ENCODE peak calls at places on chromosomes 13 and 19, in six cellular contexts. W, P, J, H, U and E are unnamed samples.

GRCh38 chr13:98976338-98976737 is 1.5 kb downstream of the DOCK9 start:
- DNase-seq in P (no peak), J (no peak), H (no peak), W (no peak), U (no peak), E (peak; percentile 59)

GRCh38 chr13:99027260-99027659 is 49.4 kb upstream of the DOCK9 start:
- DNase-seq in J (no peak), W (no peak), U (no peak), P (no peak), H (no peak), E (no peak)

GRCh38 chr13:110841846-110842245 is 73.0 kb downstream of the ANKRD10 start:
- DNase-seq in W (no peak), J (no peak), U (no peak), P (no peak), H (no peak), E (no peak)

GRCh38 chr13:114023716-114024602 is 50.1 kb upstream of the C13orf46 start:
- DNase-seq in H (no peak), U (no peak), J (no peak), W (no peak), P (no peak), E (no peak)

GRCh38 chr19:10292206-10292788 is 2.5 kb downstream of the ICAM5 start:
- DNase-seq in P (peak; percentile 57), W (peak; percentile 66), H (no peak), J (no peak), U (no peak), E (peak; percentile 95)

GRCh38 chr19:14089412-14089661 is 1.2 kb downstream of the SAMD1 start:
- DNase-seq in W (no peak), U (no peak), P (no peak), H (no peak), J (no peak), E (peak; percentile 33)

GRCh38 chr13:112702983-112703379 is 13.1 kb downstream of the ATP11A start:
- DNase-seq in J (no peak), P (no peak), U (no peak), H (no peak), W (no peak), E (no peak)

GRCh38 chr13:50238922-50239321 is 223.7 kb downstream of the KCNRG start:
- DNase-seq in U (no peak), W (no peak), J (no peak), H (no peak), P (no peak), E (no peak)

GRCh38 chr19:54662730-54663129 is at the start of gene LILRB4:
- DNase-seq in P (no peak), H (peak; percentile 66), U (no peak), J (no peak), W (peak; percentile 15), E (no peak)

GRCh38 chr13:22915442-22916082 is 265.2 kb upstream of the SGCG start:
- DNase-seq in W (no peak), P (no peak), H (no peak), U (peak; percentile 3), J (no peak), E (peak; percentile 71)

DNA sequence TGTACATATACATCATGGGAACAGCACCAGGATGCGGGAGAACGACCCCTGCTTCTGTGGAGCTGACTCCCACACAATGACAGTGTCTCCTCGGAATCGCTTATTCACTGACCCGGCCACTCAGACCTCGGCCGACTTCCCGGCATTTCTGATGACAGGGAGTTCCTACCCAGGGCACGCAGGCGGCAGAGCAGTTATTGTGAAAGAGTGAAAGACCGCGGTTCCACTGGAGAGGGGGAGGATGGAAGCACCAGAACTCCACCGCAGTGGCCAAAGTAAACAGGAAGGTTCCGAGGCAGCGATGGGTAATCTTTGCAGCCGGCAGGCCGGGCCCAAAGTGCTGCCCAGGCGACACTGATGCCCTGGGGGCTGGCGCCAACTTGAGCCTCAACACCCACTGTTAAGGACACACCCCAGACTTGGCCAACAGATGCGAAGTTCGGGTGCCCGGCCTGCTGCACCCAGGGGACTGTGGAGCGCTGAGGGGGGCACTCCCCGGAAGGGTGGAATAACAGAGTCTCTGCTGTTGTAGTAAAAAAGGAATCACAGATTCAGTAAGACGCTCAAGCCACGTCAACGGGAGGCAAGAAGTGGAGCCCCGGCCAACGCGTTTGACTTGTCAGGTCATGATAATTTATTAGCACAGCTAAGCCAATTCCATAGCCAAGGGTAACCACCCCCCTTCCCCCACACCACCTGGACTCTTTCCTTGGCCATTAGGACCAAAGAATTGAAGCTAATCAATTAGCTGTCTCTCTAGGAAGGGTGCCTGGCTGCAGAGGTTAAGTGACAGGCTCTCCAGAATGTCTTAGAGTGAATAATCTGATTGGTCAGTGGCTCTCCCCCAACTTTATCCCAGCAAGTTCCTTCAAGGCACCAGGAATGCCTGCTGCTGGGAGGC is 5.8 kb downstream of the MLLT1 start:
- DNase-seq in P (no peak), J (no peak), U (no peak), H (peak; percentile 97), W (peak; percentile 78), E (peak; percentile 92)
- H3K4me1 ChIP-seq in P (peaks cover 29% of the 10 kb centered on the region), J (peaks cover 100% of the 10 kb centered on the region), U (peaks cover 18% of the 10 kb centered on the region), H (peaks cover 100% of the 10 kb centered on the region), W (peaks cover 87% of the 10 kb centered on the region), E (peaks cover 100% of the 10 kb centered on the region)

GRCh38 chr19:8641221-8641907 is 10.9 kb downstream of the NFILZ start:
- DNase-seq in H (no peak), U (no peak), J (no peak), W (no peak), P (no peak), E (no peak)

GRCh38 chr19:8640402-8641004 is 10.1 kb downstream of the NFILZ start:
- DNase-seq in H (peak; percentile 74), W (no peak), U (peak; percentile 76), J (no peak), P (no peak), E (peak; percentile 65)

GRCh38 chr19:8639821-8640401 is 9.5 kb downstream of the NFILZ start:
- DNase-seq in W (no peak), U (no peak), H (no peak), P (no peak), J (no peak), E (no peak)

GRCh38 chr19:8641908-8642547 is 11.6 kb downstream of the NFILZ start:
- DNase-seq in W (no peak), U (peak; percentile 38), J (no peak), P (no peak), H (no peak), E (peak; percentile 79)

DNA sequence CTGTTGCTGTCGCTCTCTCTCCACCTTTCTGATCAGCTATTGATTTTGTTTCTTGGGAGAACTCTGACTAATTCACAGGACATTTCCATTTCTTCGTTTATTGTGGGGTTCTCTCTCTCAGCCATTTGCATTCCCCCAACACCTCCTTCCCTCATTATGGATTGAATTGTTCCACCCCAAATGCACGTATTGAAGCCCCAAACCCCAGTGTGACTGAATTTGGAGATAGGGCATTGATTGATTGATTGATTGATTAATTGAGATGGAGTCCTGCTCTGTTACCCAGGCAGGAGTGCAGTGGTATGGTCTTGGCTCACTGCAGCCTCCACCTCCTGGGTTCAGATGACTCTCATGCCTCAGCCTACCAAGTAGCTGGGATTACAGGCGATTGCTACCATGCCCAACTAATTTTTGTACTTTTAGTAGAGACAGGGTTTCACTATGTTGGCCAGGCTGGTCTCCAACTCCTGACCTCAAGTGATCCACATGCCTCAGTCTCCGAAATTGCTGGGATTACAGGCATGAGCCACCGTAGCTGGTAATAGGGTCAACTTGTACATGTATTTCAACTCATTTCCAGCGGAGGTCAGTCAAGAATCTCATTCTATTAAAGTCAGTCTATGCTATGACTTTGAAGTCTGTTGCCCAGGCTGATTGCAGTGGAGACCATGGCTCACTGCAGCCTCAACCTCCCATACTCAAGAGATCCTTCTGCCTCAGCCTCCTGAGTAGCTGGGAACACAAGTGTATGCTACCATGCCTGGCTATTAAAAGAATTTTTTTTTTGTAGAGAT is 13.6 kb downstream of the NFILZ start:
- DNase-seq in P (no peak), H (no peak), W (no peak), J (no peak), U (no peak), E (no peak)
- H3K4me1 ChIP-seq in P (no peaks in the 10 kb centered on the region), H (no peaks in the 10 kb centered on the region), W (peaks cover 54% of the 10 kb centered on the region), J (peaks cover 14% of the 10 kb centered on the region), U (peaks cover 18% of the 10 kb centered on the region), E (no peaks in the 10 kb centered on the region)

GRCh38 chr19:2260341-2260751 is 4.1 kb upstream of the JSRP1 start:
- DNase-seq in H (no peak), W (no peak), J (no peak), P (no peak), U (no peak), E (no peak)
- H3K4me1 ChIP-seq in H (no peaks in the 10 kb centered on the region), W (peaks cover 17% of the 10 kb centered on the region), J (peaks cover 13% of the 10 kb centered on the region), P (peaks cover 20% of the 10 kb centered on the region), U (peaks cover 9% of the 10 kb centered on the region), E (no peaks in the 10 kb centered on the region)

GRCh38 chr19:7211191-7211988 is 82.8 kb downstream of the INSR start:
- DNase-seq in W (peak; percentile 69), J (no peak), U (no peak), P (no peak), H (peak; percentile 71), E (peak; percentile 55)

GRCh38 chr19:7215176-7215575 is 79.0 kb downstream of the INSR start:
- DNase-seq in J (no peak), H (no peak), P (no peak), W (no peak), U (no peak), E (no peak)

GRCh38 chr19:7216373-7216902 is 77.8 kb downstream of the INSR start:
- DNase-seq in W (no peak), J (no peak), P (no peak), H (no peak), U (no peak), E (no peak)

GRCh38 chr19:7214329-7215089 is 79.7 kb downstream of the INSR start:
- DNase-seq in J (no peak), H (no peak), P (no peak), W (no peak), U (no peak), E (no peak)

DNA sequence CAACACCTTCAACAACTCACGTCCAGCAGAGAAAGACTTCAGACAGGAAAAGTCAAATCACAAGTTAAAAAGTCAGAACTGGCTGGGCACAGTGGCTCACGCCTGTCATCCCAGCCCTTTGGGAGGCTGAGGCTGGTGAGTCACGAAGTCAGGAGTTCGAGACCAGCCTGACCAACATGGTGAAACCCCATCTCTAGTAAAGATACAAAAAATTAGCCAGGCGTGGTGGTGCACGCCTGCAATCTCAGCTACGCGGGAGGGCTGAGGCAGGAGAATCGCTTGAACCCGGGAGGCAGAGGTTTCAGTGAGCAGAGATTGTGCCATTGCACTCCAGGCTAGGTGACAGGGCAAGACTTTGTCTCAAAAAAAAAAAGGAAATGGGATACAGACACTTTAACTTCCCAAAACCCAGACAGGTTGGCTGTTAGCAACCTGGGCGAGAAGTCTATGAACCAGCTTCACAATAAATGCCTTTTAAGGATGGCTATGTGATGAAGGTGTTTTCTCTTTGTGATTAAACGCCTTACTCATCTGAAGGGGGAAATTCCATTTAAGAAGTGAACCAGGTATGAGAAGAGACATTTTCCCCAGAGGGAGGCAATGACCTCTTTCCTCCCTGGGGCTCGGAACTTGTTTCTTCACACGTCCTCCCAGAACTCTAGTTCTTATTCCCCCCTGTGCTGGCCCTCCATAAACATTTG is 80.4 kb downstream of the INSR start:
- DNase-seq in P (no peak), H (no peak), J (no peak), W (no peak), U (no peak), E (no peak)
- H3K4me1 ChIP-seq in P (no peaks in the 10 kb centered on the region), H (peaks cover 54% of the 10 kb centered on the region), J (peaks cover 11% of the 10 kb centered on the region), W (peaks cover 38% of the 10 kb centered on the region), U (no peaks in the 10 kb centered on the region), E (peaks cover 12% of the 10 kb centered on the region)

DNA sequence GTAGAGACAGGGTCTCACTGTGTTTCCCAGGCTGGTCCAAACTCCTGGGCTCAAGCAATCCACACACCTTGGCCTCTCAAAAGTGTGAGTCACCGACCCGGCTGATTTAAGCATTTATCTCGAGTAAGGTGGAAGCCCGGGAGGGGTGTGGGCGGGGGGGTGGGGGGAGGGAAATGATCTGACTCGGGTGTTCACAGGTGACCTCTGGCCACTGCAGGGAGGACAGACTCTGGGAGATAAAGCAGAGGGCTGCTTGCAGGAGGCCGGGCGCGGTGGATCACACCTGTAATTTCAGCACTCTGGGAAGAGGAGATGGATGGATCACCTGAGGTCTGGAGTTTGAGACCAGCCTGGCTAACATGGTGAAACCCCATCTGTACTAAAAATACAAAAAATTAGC is 7.9 kb downstream of the DENND1C start:
- DNase-seq in W (no peak), U (no peak), H (no peak), J (no peak), P (no peak), E (no peak)
- H3K4me1 ChIP-seq in W (peaks cover 4% of the 10 kb centered on the region), U (peaks cover 4% of the 10 kb centered on the region), H (peaks cover 18% of the 10 kb centered on the region), J (peaks cover 19% of the 10 kb centered on the region), P (peaks cover 3% of the 10 kb centered on the region), E (no peaks in the 10 kb centered on the region)